ENCODE peak calls at places on chromosomes 12 and 14, in six cellular contexts. One of them, this sample, is unnamed.

GRCh38 chr12:122992386-122992785 is 11.9 kb downstream of the ARL6IP4 start:
- DNase-seq in MV-4-11: no peak
- DNase-seq in EL: no peak
- DNase-seq in mucosa of gallbladder: no peak
- DNase-seq in T47D: no peak
- DNase-seq in AG20443: no peak
- DNase-seq in this sample: no peak

GRCh38 chr12:130879781-130880389 is 8.0 kb downstream of the RAN start:
- DNase-seq in MV-4-11: no peak
- DNase-seq in EL: no peak
- DNase-seq in mucosa of gallbladder: no peak
- DNase-seq in T47D: no peak
- DNase-seq in AG20443: peak
- DNase-seq in this sample: no peak

GRCh38 chr12:87784350-87784749 is 244.9 kb downstream of the C12orf50 start:
- DNase-seq in MV-4-11: no peak
- DNase-seq in EL: no peak
- DNase-seq in mucosa of gallbladder: no peak
- DNase-seq in T47D: no peak
- DNase-seq in AG20443: no peak
- DNase-seq in this sample: no peak

GRCh38 chr12:99043319-99043914 is 398.3 kb downstream of the APAF1 start:
- DNase-seq in MV-4-11: peak
- DNase-seq in EL: peak
- DNase-seq in mucosa of gallbladder: peak
- DNase-seq in T47D: peak
- DNase-seq in AG20443: peak
- DNase-seq in this sample: no peak

GRCh38 chr12:58306266-58306995 is 365.1 kb downstream of the ATP23 start:
- DNase-seq in MV-4-11: no peak
- DNase-seq in EL: no peak
- DNase-seq in mucosa of gallbladder: no peak
- DNase-seq in T47D: no peak
- DNase-seq in AG20443: no peak
- DNase-seq in this sample: no peak

GRCh38 chr14:95220663-95221231 is 63.4 kb upstream of the DICER1 start:
- DNase-seq in MV-4-11: no peak
- DNase-seq in EL: peak
- DNase-seq in mucosa of gallbladder: peak
- DNase-seq in T47D: no peak
- DNase-seq in AG20443: no peak
- DNase-seq in this sample: no peak

GRCh38 chr12:9064815-9065606 is 50.7 kb downstream of the A2M start:
- DNase-seq in MV-4-11: no peak
- DNase-seq in EL: peak
- DNase-seq in mucosa of gallbladder: peak
- DNase-seq in T47D: peak
- DNase-seq in AG20443: peak
- DNase-seq in this sample: no peak

GRCh38 chr14:49960453-49960852 is 67.6 kb downstream of the ARF6 start:
- DNase-seq in MV-4-11: no peak
- DNase-seq in EL: no peak
- DNase-seq in mucosa of gallbladder: no peak
- DNase-seq in T47D: no peak
- DNase-seq in AG20443: no peak
- DNase-seq in this sample: no peak

GRCh38 chr12:119169150-119169549 is 9.6 kb upstream of the HSPB8 start:
- DNase-seq in MV-4-11: no peak
- DNase-seq in EL: no peak
- DNase-seq in mucosa of gallbladder: no peak
- DNase-seq in T47D: peak
- DNase-seq in AG20443: no peak
- DNase-seq in this sample: no peak